ENCODE peak calls at places on chromosomes 16 and 17, in seven cellular contexts. J is HepG2, Q is HCT116, I is SK-N-SH, P is K562, Y is GM12878, T is H1. X is an unnamed sample.

GRCh38 chr16:23969468-23970297 is 133.9 kb downstream of the PRKCB start:
- DNase-seq in Y (no peak), T (no peak), Q (no peak), P (no peak), I (no peak), J (no peak), X (no peak)

GRCh38 chr17:2595736-2596135 is 2.3 kb downstream of the PAFAH1B1 start:
- DNase-seq in P (no peak), Q (no peak), J (no peak), Y (no peak), T (no peak), I (no peak), X (no peak)

GRCh38 chr17:66527335-66527734 is 224.9 kb downstream of the PRKCA start:
- DNase-seq in I (no peak), Q (no peak), Y (no peak), J (no peak), T (no peak), P (no peak), X (no peak)

GRCh38 chr16:19722269-19722952 is 4.3 kb downstream of the IQCK start:
- DNase-seq in I (no peak), Y (no peak), Q (no peak), T (no peak), P (peak; percentile 67), J (no peak), X (no peak)

GRCh38 chr17:12856451-12856850 is 67.2 kb downstream of the ARHGAP44 start:
- DNase-seq in P (no peak), J (no peak), T (no peak), Q (no peak), Y (no peak), I (no peak), X (no peak)

GRCh38 chr17:68210570-68210969 is 37.3 kb upstream of the AMZ2 start:
- DNase-seq in Q (no peak), J (no peak), I (no peak), P (no peak), T (peak; percentile 6), Y (no peak), X (no peak)

GRCh38 chr16:57689772-57690558 is 4.6 kb upstream of the DRC7 start:
- DNase-seq in Y (peak; percentile 57), P (peak; percentile 91), T (no peak), J (no peak), Q (no peak), I (no peak), X (no peak)

GRCh38 chr17:72978593-72979218 is 113.8 kb downstream of the SLC39A11 start:
- DNase-seq in Q (no peak), P (peak; percentile 49), Y (no peak), J (no peak), T (no peak), I (peak; percentile 51), X (no peak)

GRCh38 chr17:75428775-75429469 is 23.4 kb upstream of the GRB2 start:
- DNase-seq in P (no peak), I (no peak), Q (no peak), T (no peak), Y (no peak), J (peak; percentile 67), X (no peak)

GRCh38 chr17:77909236-77909635 is 49.3 kb upstream of the TNRC6C start:
- DNase-seq in T (no peak), J (no peak), I (no peak), Q (no peak), Y (no peak), P (no peak), X (no peak)

GRCh38 chr16:85820604-85821372 is 21.3 kb downstream of the COX4I1 start:
- DNase-seq in Q (peak; percentile 10), P (no peak), I (no peak), T (no peak), J (no peak), Y (no peak), X (no peak)

GRCh38 chr16:88452485-88453216 is 429 bp upstream of the ZFPM1 start:
- DNase-seq in I (peak; percentile 98), Q (peak; percentile 92), Y (peak; percentile 67), P (peak; percentile 98), J (peak; percentile 92), T (peak; percentile 99), X (peak; percentile 99)

GRCh38 chr17:77042688-77043330 is 98.0 kb upstream of the SEC14L1 start:
- DNase-seq in Y (no peak), P (no peak), J (no peak), T (no peak), Q (no peak), I (no peak), X (no peak)

GRCh38 chr17:5715478-5715877 is 131.2 kb upstream of the NLRP1 start:
- DNase-seq in Q (no peak), Y (no peak), I (no peak), T (no peak), P (no peak), J (no peak), X (no peak)

GRCh38 chr16:50305441-50306061 is 39.2 kb downstream of the ADCY7 start:
- DNase-seq in J (no peak), P (no peak), T (no peak), Y (no peak), I (peak; percentile 23), Q (no peak), X (no peak)

GRCh38 chr17:69254187-69254586 is 25.6 kb upstream of the ABCA10 start:
- DNase-seq in P (peak; percentile 13), Q (no peak), Y (no peak), T (no peak), I (no peak), J (no peak), X (no peak)

GRCh38 chr17:68957944-68958343 is 2.8 kb upstream of the ABCA8 start:
- DNase-seq in P (no peak), T (no peak), Y (no peak), J (no peak), I (no peak), Q (no peak), X (no peak)

GRCh38 chr17:65230040-65230439 is 92.9 kb downstream of the RGS9 start:
- DNase-seq in T (no peak), Y (no peak), Q (no peak), J (no peak), P (peak; percentile 40), I (no peak), X (peak; percentile 65)

GRCh38 chr16:19771796-19772195 is 53.7 kb downstream of the IQCK start:
- DNase-seq in I (no peak), J (no peak), P (no peak), T (no peak), Q (no peak), Y (no peak), X (no peak)

GRCh38 chr16:30028438-30029093 is 2.5 kb downstream of the TLCD3B start:
- DNase-seq in J (no peak), I (no peak), Q (no peak), P (peak; percentile 55), T (peak; percentile 88), Y (no peak), X (peak; percentile 19)

GRCh38 chr17:69423450-69423849 is 9.0 kb downstream of the MAP2K6 start:
- DNase-seq in Y (no peak), Q (no peak), P (no peak), T (no peak), I (no peak), J (no peak), X (no peak)

GRCh38 chr16:50373345-50373701 is 4.5 kb upstream of the BRD7 start:
- DNase-seq in P (no peak), I (no peak), T (no peak), J (no peak), Q (no peak), Y (no peak), X (no peak)

GRCh38 chr17:17055286-17056166 is 13.3 kb downstream of the MPRIP start:
- DNase-seq in Q (no peak), J (no peak), Y (no peak), I (no peak), P (no peak), T (no peak), X (peak; percentile 16)

GRCh38 chr17:59424331-59424730 is 92.9 kb downstream of the YPEL2 start:
- DNase-seq in Q (no peak), J (no peak), I (no peak), T (no peak), Y (no peak), P (no peak), X (no peak)

GRCh38 chr17:59423903-59424302 is 92.4 kb downstream of the YPEL2 start:
- DNase-seq in P (no peak), J (no peak), T (no peak), I (no peak), Q (no peak), Y (no peak), X (no peak)

GRCh38 chr17:59426031-59426430 is 94.6 kb downstream of the YPEL2 start:
- DNase-seq in Q (no peak), T (no peak), J (no peak), P (no peak), I (no peak), Y (no peak), X (no peak)

GRCh38 chr17:59423137-59423703 is 91.8 kb downstream of the YPEL2 start:
- DNase-seq in P (peak; percentile 71), J (peak; percentile 55), I (no peak), Q (peak; percentile 36), T (no peak), Y (no peak), X (no peak)

GRCh38 chr17:59425085-59425901 is 93.8 kb downstream of the YPEL2 start:
- DNase-seq in J (no peak), Q (no peak), I (peak; percentile 85), T (no peak), Y (no peak), P (no peak), X (no peak)
- TF ChIP-seq JUND in J (no peak), Q (no peak), I (no peak), T (no peak), Y (no peak), P (no peak), X (no peak)

GRCh38 chr16:496097-496886 is 31.2 kb upstream of the CAPN15 start:
- DNase-seq in Q (no peak), P (no peak), T (no peak), Y (no peak), I (no peak), J (no peak), X (no peak)
- TF ChIP-seq JUND in Q (no peak), P (no peak), T (no peak), Y (no peak), I (no peak), J (no peak), X (no peak)

DNA sequence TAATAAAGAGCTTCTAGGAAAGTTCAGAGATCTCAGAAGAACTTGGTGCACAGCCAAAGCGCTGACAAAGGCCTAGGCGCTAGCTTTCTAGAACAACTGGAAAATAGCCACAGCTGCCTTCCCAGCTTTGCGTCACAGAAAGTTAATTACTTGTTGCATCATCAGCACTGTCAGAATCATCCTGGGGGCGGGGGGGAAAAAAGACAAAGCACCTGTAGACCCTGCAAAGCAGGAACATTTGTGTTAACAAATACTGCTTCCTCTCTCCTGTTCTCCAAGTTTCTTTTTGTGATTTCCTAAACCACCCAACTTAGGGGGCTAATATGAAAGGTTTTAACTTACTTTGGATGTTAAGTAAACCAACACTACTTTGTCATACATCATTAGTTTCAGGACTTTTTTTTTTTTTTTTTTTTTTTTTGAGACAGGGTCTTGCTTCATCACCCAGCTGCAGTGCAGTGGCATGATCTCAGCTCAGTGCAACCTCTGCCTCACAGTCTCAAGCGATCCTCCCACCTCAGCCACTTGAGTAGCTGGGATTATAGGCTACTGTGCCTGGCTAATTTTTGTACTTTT is 4.8 kb upstream of the AARSD1 start:
- DNase-seq in I (no peak), Y (no peak), P (peak; percentile 14), Q (no peak), T (no peak), J (no peak), X (no peak)
- TF ChIP-seq JUND in I (no peak), Y (no peak), P (no peak), Q (no peak), T (no peak), J (no peak), X (no peak)

GRCh38 chr16:66471696-66472393 is 44.8 kb downstream of the BEAN1 start:
- DNase-seq in I (no peak), Q (no peak), P (no peak), J (peak; percentile 20), Y (no peak), T (no peak), X (peak; percentile 18)
- TF ChIP-seq JUND in I (no peak), Q (no peak), P (no peak), J (no peak), Y (no peak), T (no peak), X (no peak)